ENCODE peak calls at places on chromosomes 6 and 20, in four cellular contexts. D is WTC11, S is HepG2, P is K562. J is an unnamed sample.

GRCh38 chr20:5393218-5393870 is 76.6 kb upstream of the PROKR2 start:
- DNase-seq in D (no peak), S (no peak), P (no peak), J (no peak)

GRCh38 chr20:1817577-1818211 is 77.5 kb upstream of the SIRPA start:
- DNase-seq in D (no peak), S (no peak), P (no peak), J (no peak)

GRCh38 chr20:41017448-41018042 is 11.1 kb upstream of the TOP1 start:
- DNase-seq in D (no peak), S (peak), P (no peak), J (no peak)

GRCh38 chr6:7086488-7086887 is 21.3 kb upstream of the RREB1 start:
- DNase-seq in D (no peak), S (no peak), P (no peak), J (no peak)

GRCh38 chr20:43529457-43530153 is 22.1 kb downstream of the L3MBTL1 start:
- DNase-seq in D (no peak), S (no peak), P (no peak), J (no peak)

GRCh38 chr6:47094351-47094925 is 52.3 kb upstream of the ADGRF1 start:
- DNase-seq in D (peak), S (peak), P (no peak), J (no peak)

GRCh38 chr20:3915691-3916090 is 26.5 kb downstream of the PANK2 start:
- DNase-seq in D (no peak), S (no peak), P (no peak), J (no peak)

GRCh38 chr6:98835149-98836024 is 1.0 kb downstream of the POU3F2 start:
- DNase-seq in D (no peak), S (no peak), P (no peak), J (no peak)

GRCh38 chr20:32227744-32228688 is 20.3 kb downstream of the POFUT1 start:
- DNase-seq in D (no peak), S (no peak), P (no peak), J (no peak)

GRCh38 chr20:52312131-52312729 is 120.7 kb upstream of the ZFP64 start:
- DNase-seq in D (peak), S (peak), P (peak), J (peak)

GRCh38 chr20:34705383-34706021 is 1.4 kb downstream of the TP53INP2 start:
- DNase-seq in D (peak), S (peak), P (peak), J (peak)

GRCh38 chr6:43877463-43878126 is 107.6 kb downstream of the VEGFA start:
- DNase-seq in D (peak), S (no peak), P (peak), J (no peak)

GRCh38 chr6:111011360-111012142 is 29.7 kb downstream of the RPF2 start:
- DNase-seq in D (no peak), S (peak), P (peak), J (peak)

GRCh38 chr6:18400831-18401446 is 13.8 kb downstream of the RNF144B start:
- DNase-seq in D (no peak), S (no peak), P (no peak), J (no peak)

GRCh38 chr6:19731286-19731685 is 105.9 kb upstream of the ID4 start:
- DNase-seq in D (no peak), S (peak), P (no peak), J (peak)

GRCh38 chr20:18224968-18225568 is 63.3 kb upstream of the ZNF133 start:
- DNase-seq in D (no peak), S (peak), P (no peak), J (peak)

GRCh38 chr6:167985911-167986595 is 11.4 kb upstream of the KIF25 start:
- DNase-seq in D (no peak), S (no peak), P (no peak), J (no peak)

GRCh38 chr6:157035576-157035975 is 258.4 kb downstream of the ARID1B start:
- DNase-seq in D (no peak), S (no peak), P (no peak), J (no peak)

GRCh38 chr6:166707045-166707444 is 80.0 kb upstream of the RPS6KA2 start:
- DNase-seq in D (peak), S (peak), P (peak), J (peak)
- TF ChIP-seq ESRRA in D (no peak), S (no peak), P (no peak), J (no peak)

GRCh38 chr6:137353346-137353745 is 134.2 kb upstream of the IFNGR1 start:
- DNase-seq in D (no peak), S (no peak), P (no peak), J (no peak)
- TF ChIP-seq NR3C1 in D (no peak), S (no peak), P (no peak), J (no peak)

DNA sequence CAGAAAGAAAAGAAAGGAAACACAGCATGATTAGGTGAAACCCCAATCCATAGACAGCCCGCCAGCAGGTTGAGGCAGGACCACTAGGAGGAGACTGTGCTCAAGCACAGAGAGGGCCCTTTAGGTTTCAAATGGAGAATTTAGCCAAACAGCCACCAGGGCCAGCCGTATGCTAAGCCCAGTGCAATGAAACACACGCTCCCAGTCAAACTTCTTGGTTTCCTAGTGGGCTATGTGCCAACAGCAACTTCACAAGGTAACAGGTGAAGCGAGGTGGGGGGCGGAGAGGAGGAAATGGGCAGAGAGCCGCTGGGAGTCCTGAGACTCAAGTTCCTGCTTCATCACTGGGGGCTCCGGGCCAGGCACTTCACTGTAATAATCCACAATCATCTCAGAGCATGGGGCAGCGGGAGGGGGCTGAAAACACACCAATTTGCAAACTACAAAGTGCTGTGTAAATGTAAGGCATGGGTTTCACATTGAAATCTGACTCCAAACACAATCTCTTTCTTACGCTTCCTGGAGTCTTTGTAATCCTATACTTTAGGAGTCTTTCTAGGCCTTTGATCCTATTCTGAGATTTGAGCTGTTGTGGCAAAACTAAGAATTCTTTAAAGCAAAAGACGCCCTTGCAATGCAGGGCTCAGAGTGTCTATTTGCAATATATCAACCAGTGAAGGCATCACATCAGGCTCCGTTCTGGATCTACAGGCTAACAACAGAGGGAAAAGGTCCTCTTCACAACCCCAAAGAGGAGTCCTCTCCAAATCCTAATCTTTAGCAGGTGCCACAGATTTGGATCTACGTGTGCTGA is 117.3 kb downstream of the OPRM1 start:
- DNase-seq in D (peak), S (peak), P (peak), J (peak)
- TF ChIP-seq ESRRA in D (no peak), S (no peak), P (no peak), J (no peak)

GRCh38 chr6:161361529-161361928 is 87.7 kb upstream of the AGPAT4 start:
- DNase-seq in D (no peak), S (no peak), P (no peak), J (no peak)
- TF ChIP-seq NR3C1 in D (no peak), S (no peak), P (no peak), J (no peak)

GRCh38 chr6:63448229-63448628 is 124.1 kb upstream of the LOC128125822 start:
- DNase-seq in D (no peak), S (peak), P (no peak), J (peak)

GRCh38 chr6:63451238-63451637 is 121.0 kb upstream of the LOC128125822 start:
- DNase-seq in D (no peak), S (no peak), P (no peak), J (no peak)

GRCh38 chr6:63456734-63457133 is 115.5 kb upstream of the LOC128125822 start:
- DNase-seq in D (no peak), S (no peak), P (no peak), J (no peak)

GRCh38 chr6:63449714-63450113 is 122.6 kb upstream of the LOC128125822 start:
- DNase-seq in D (no peak), S (no peak), P (no peak), J (no peak)

GRCh38 chr6:63452117-63452516 is 120.2 kb upstream of the LOC128125822 start:
- DNase-seq in D (no peak), S (peak), P (no peak), J (no peak)
- TF ChIP-seq ESRRA in D (no peak), S (peak), P (no peak), J (no peak)